ENCODE peak calls at places on chromosomes 4 and X, in seven cellular contexts. One of them, this sample, is unnamed.

GRCh38 chr4:164926301-164926700 is 49.3 kb downstream of the APELA start:
- DNase-seq in MM.1S: no peak
- DNase-seq in fibroblast of the aortic adventitia: peak
- DNase-seq in ovary: no peak
- DNase-seq in cardiac muscle cell: no peak
- DNase-seq in foreskin fibroblast: no peak
- DNase-seq in breast epithelium: no peak
- DNase-seq in this sample: no peak

GRCh38 chrX:47643926-47644325 is 6.4 kb downstream of the ELK1 start:
- DNase-seq in ovary: no peak
- DNase-seq in breast epithelium: no peak
- DNase-seq in MM.1S: peak
- DNase-seq in foreskin fibroblast: peak
- DNase-seq in fibroblast of the aortic adventitia: peak
- DNase-seq in cardiac muscle cell: peak
- DNase-seq in this sample: peak

GRCh38 chrX:44183329-44183728 is 160.1 kb downstream of the EFHC2 start:
- DNase-seq in breast epithelium: no peak
- DNase-seq in cardiac muscle cell: no peak
- DNase-seq in ovary: no peak
- DNase-seq in MM.1S: no peak
- DNase-seq in foreskin fibroblast: no peak
- DNase-seq in fibroblast of the aortic adventitia: no peak
- DNase-seq in this sample: no peak

GRCh38 chr4:8215001-8215427 is 15.9 kb downstream of the SH3TC1 start:
- DNase-seq in fibroblast of the aortic adventitia: peak
- DNase-seq in ovary: no peak
- DNase-seq in MM.1S: no peak
- DNase-seq in cardiac muscle cell: peak
- DNase-seq in breast epithelium: no peak
- DNase-seq in foreskin fibroblast: peak
- DNase-seq in this sample: peak

GRCh38 chr4:38943355-38943754 is 75.7 kb downstream of the FAM114A1 start:
- DNase-seq in foreskin fibroblast: no peak
- DNase-seq in MM.1S: no peak
- DNase-seq in ovary: peak
- DNase-seq in fibroblast of the aortic adventitia: peak
- DNase-seq in cardiac muscle cell: peak
- DNase-seq in breast epithelium: no peak
- DNase-seq in this sample: no peak

GRCh38 chr4:118206627-118207026 is 146.2 kb downstream of the PRSS12 start:
- DNase-seq in ovary: no peak
- DNase-seq in cardiac muscle cell: peak
- DNase-seq in fibroblast of the aortic adventitia: peak
- DNase-seq in MM.1S: no peak
- DNase-seq in breast epithelium: no peak
- DNase-seq in foreskin fibroblast: no peak
- DNase-seq in this sample: no peak

GRCh38 chr4:77072195-77072753 is 3.5 kb downstream of the CCNI start:
- DNase-seq in cardiac muscle cell: no peak
- DNase-seq in breast epithelium: no peak
- DNase-seq in MM.1S: peak
- DNase-seq in ovary: no peak
- DNase-seq in foreskin fibroblast: no peak
- DNase-seq in fibroblast of the aortic adventitia: no peak
- DNase-seq in this sample: no peak

GRCh38 chr4:12861422-12861821 is 622.7 kb downstream of the RAB28 start:
- DNase-seq in fibroblast of the aortic adventitia: no peak
- DNase-seq in ovary: no peak
- DNase-seq in MM.1S: no peak
- DNase-seq in foreskin fibroblast: no peak
- DNase-seq in cardiac muscle cell: no peak
- DNase-seq in breast epithelium: no peak
- DNase-seq in this sample: no peak

GRCh38 chrX:41010188-41010846 is 74.9 kb upstream of the USP9X start:
- DNase-seq in foreskin fibroblast: peak
- DNase-seq in MM.1S: no peak
- DNase-seq in fibroblast of the aortic adventitia: peak
- DNase-seq in ovary: peak
- DNase-seq in cardiac muscle cell: peak
- DNase-seq in breast epithelium: peak
- DNase-seq in this sample: peak

GRCh38 chr4:7398104-7398423 is 36.7 kb downstream of the PSAPL1 start:
- DNase-seq in breast epithelium: peak
- DNase-seq in ovary: no peak
- DNase-seq in foreskin fibroblast: no peak
- DNase-seq in MM.1S: no peak
- DNase-seq in cardiac muscle cell: peak
- DNase-seq in fibroblast of the aortic adventitia: no peak
- DNase-seq in this sample: peak

GRCh38 chr4:141851246-141851891 is 215.0 kb downstream of the IL15 start:
- DNase-seq in fibroblast of the aortic adventitia: peak
- DNase-seq in breast epithelium: no peak
- DNase-seq in cardiac muscle cell: peak
- DNase-seq in MM.1S: no peak
- DNase-seq in ovary: no peak
- DNase-seq in foreskin fibroblast: peak
- DNase-seq in this sample: no peak

GRCh38 chrX:68999931-69000330 is 165.3 kb downstream of the PJA1 start:
- DNase-seq in fibroblast of the aortic adventitia: no peak
- DNase-seq in foreskin fibroblast: no peak
- DNase-seq in breast epithelium: no peak
- DNase-seq in cardiac muscle cell: no peak
- DNase-seq in ovary: no peak
- DNase-seq in MM.1S: no peak
- DNase-seq in this sample: no peak

GRCh38 chr4:164683040-164683439 is 70.9 kb upstream of the SMIM31 start:
- DNase-seq in MM.1S: no peak
- DNase-seq in cardiac muscle cell: no peak
- DNase-seq in ovary: no peak
- DNase-seq in foreskin fibroblast: no peak
- DNase-seq in fibroblast of the aortic adventitia: no peak
- DNase-seq in breast epithelium: no peak
- DNase-seq in this sample: no peak

GRCh38 chrX:9788908-9789307 is 2.7 kb downstream of the SHROOM2 start:
- DNase-seq in MM.1S: no peak
- DNase-seq in breast epithelium: no peak
- DNase-seq in fibroblast of the aortic adventitia: no peak
- DNase-seq in cardiac muscle cell: peak
- DNase-seq in foreskin fibroblast: no peak
- DNase-seq in ovary: peak
- DNase-seq in this sample: no peak

GRCh38 chr4:57154191-57154590 is 44.0 kb upstream of the IGFBP7 start:
- DNase-seq in breast epithelium: no peak
- DNase-seq in fibroblast of the aortic adventitia: no peak
- DNase-seq in cardiac muscle cell: peak
- DNase-seq in ovary: no peak
- DNase-seq in MM.1S: peak
- DNase-seq in foreskin fibroblast: peak
- DNase-seq in this sample: no peak

GRCh38 chrX:150887906-150888465 is 10.5 kb downstream of the CD99L2 start:
- DNase-seq in cardiac muscle cell: no peak
- DNase-seq in MM.1S: no peak
- DNase-seq in fibroblast of the aortic adventitia: peak
- DNase-seq in ovary: no peak
- DNase-seq in foreskin fibroblast: no peak
- DNase-seq in breast epithelium: no peak
- DNase-seq in this sample: no peak

GRCh38 chr4:154084864-154085263 is 296.0 kb upstream of the SFRP2 start:
- DNase-seq in ovary: no peak
- DNase-seq in MM.1S: no peak
- DNase-seq in fibroblast of the aortic adventitia: no peak
- DNase-seq in breast epithelium: no peak
- DNase-seq in foreskin fibroblast: peak
- DNase-seq in cardiac muscle cell: no peak
- DNase-seq in this sample: no peak

GRCh38 chr4:5993063-5993745 is 25.0 kb downstream of the C4orf50 start:
- DNase-seq in MM.1S: no peak
- DNase-seq in fibroblast of the aortic adventitia: no peak
- DNase-seq in foreskin fibroblast: no peak
- DNase-seq in breast epithelium: peak
- DNase-seq in ovary: no peak
- DNase-seq in cardiac muscle cell: no peak
- DNase-seq in this sample: no peak

GRCh38 chr4:89078300-89078699 is 21.3 kb upstream of the FAM13A start:
- DNase-seq in breast epithelium: no peak
- DNase-seq in fibroblast of the aortic adventitia: no peak
- DNase-seq in MM.1S: no peak
- DNase-seq in foreskin fibroblast: no peak
- DNase-seq in cardiac muscle cell: no peak
- DNase-seq in ovary: no peak
- DNase-seq in this sample: no peak

GRCh38 chrX:140836874-140837273 is 127.3 kb downstream of the LINC00632 start:
- DNase-seq in foreskin fibroblast: no peak
- DNase-seq in breast epithelium: no peak
- DNase-seq in ovary: no peak
- DNase-seq in cardiac muscle cell: no peak
- DNase-seq in MM.1S: no peak
- DNase-seq in fibroblast of the aortic adventitia: no peak
- DNase-seq in this sample: no peak

GRCh38 chr4:148283665-148284064 is 158.5 kb downstream of the NR3C2 start:
- DNase-seq in foreskin fibroblast: no peak
- DNase-seq in MM.1S: no peak
- DNase-seq in cardiac muscle cell: no peak
- DNase-seq in ovary: no peak
- DNase-seq in breast epithelium: no peak
- DNase-seq in fibroblast of the aortic adventitia: no peak
- DNase-seq in this sample: no peak

GRCh38 chr4:128590034-128590740 is 219.3 kb upstream of the JADE1 start:
- DNase-seq in fibroblast of the aortic adventitia: no peak
- DNase-seq in foreskin fibroblast: no peak
- DNase-seq in MM.1S: no peak
- DNase-seq in cardiac muscle cell: peak
- DNase-seq in breast epithelium: no peak
- DNase-seq in ovary: no peak
- DNase-seq in this sample: no peak

GRCh38 chrX:123860506-123860840 is 620 bp downstream of the XIAP start:
- DNase-seq in fibroblast of the aortic adventitia: peak
- DNase-seq in breast epithelium: no peak
- DNase-seq in ovary: no peak
- DNase-seq in foreskin fibroblast: no peak
- DNase-seq in cardiac muscle cell: no peak
- DNase-seq in MM.1S: peak
- DNase-seq in this sample: no peak

GRCh38 chrX:49053223-49054072 is 5.4 kb upstream of the CCDC120 start:
- DNase-seq in breast epithelium: no peak
- DNase-seq in MM.1S: peak
- DNase-seq in cardiac muscle cell: peak
- DNase-seq in fibroblast of the aortic adventitia: peak
- DNase-seq in ovary: peak
- DNase-seq in foreskin fibroblast: no peak
- DNase-seq in this sample: peak

GRCh38 chr4:47827339-47828047 is 10.4 kb downstream of the CORIN start:
- DNase-seq in fibroblast of the aortic adventitia: no peak
- DNase-seq in MM.1S: no peak
- DNase-seq in cardiac muscle cell: no peak
- DNase-seq in ovary: no peak
- DNase-seq in breast epithelium: no peak
- DNase-seq in foreskin fibroblast: no peak
- DNase-seq in this sample: no peak

GRCh38 chr4:72701987-72702819 is 133.2 kb upstream of the ADAMTS3 start:
- DNase-seq in MM.1S: peak
- DNase-seq in cardiac muscle cell: peak
- DNase-seq in foreskin fibroblast: peak
- DNase-seq in ovary: peak
- DNase-seq in breast epithelium: no peak
- DNase-seq in fibroblast of the aortic adventitia: peak
- DNase-seq in this sample: no peak

GRCh38 chr4:130359537-130359936 is 1263.6 kb downstream of the C4orf33 start:
- DNase-seq in MM.1S: no peak
- DNase-seq in breast epithelium: no peak
- DNase-seq in foreskin fibroblast: peak
- DNase-seq in fibroblast of the aortic adventitia: peak
- DNase-seq in cardiac muscle cell: peak
- DNase-seq in ovary: no peak
- DNase-seq in this sample: no peak
- TF ChIP-seq CTCF in MM.1S: peak
- TF ChIP-seq CTCF in breast epithelium: no peak
- TF ChIP-seq CTCF in foreskin fibroblast: peak
- TF ChIP-seq CTCF in fibroblast of the aortic adventitia: peak
- TF ChIP-seq CTCF in cardiac muscle cell: peak
- TF ChIP-seq CTCF in ovary: no peak
- TF ChIP-seq CTCF in this sample: no peak

GRCh38 chr4:184568770-184569169 is 80.5 kb downstream of the CASP3 start:
- DNase-seq in cardiac muscle cell: peak
- DNase-seq in MM.1S: peak
- DNase-seq in fibroblast of the aortic adventitia: no peak
- DNase-seq in ovary: no peak
- DNase-seq in breast epithelium: no peak
- DNase-seq in foreskin fibroblast: no peak
- DNase-seq in this sample: no peak
- H3K4me3 ChIP-seq in cardiac muscle cell: no peak
- H3K4me3 ChIP-seq in MM.1S: peak
- H3K4me3 ChIP-seq in fibroblast of the aortic adventitia: no peak
- H3K4me3 ChIP-seq in ovary: no peak
- H3K4me3 ChIP-seq in breast epithelium: no peak
- H3K4me3 ChIP-seq in foreskin fibroblast: no peak
- H3K4me3 ChIP-seq in this sample: no peak

DNA sequence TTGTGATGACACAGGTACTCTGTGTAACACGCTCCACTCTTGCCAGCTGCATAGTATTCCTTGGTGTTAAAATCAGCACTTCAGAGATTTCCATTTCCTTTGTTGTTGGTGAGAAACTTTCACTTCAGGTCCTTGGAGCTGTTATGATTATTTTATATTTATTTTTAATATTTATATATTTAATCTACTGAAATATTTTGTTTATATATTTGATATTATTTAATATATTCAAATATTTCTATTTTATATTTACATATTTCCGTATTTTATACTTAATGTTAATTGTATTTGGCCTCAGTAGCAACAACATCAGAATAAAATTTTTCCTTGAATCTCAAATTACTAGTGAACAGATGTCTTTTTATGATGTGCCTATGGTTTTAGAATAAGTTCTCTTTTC is 225.3 kb downstream of the MAGEB17 start:
- DNase-seq in breast epithelium: no peak
- DNase-seq in fibroblast of the aortic adventitia: no peak
- DNase-seq in MM.1S: no peak
- DNase-seq in cardiac muscle cell: no peak
- DNase-seq in foreskin fibroblast: no peak
- DNase-seq in ovary: no peak
- DNase-seq in this sample: no peak
- TF ChIP-seq CTCF in breast epithelium: no peak
- TF ChIP-seq CTCF in fibroblast of the aortic adventitia: no peak
- TF ChIP-seq CTCF in MM.1S: no peak
- TF ChIP-seq CTCF in cardiac muscle cell: no peak
- TF ChIP-seq CTCF in foreskin fibroblast: no peak
- TF ChIP-seq CTCF in ovary: no peak
- TF ChIP-seq CTCF in this sample: no peak

GRCh38 chrX:22760513-22761057 is 239.2 kb upstream of the DDX53 start:
- DNase-seq in breast epithelium: no peak
- DNase-seq in fibroblast of the aortic adventitia: no peak
- DNase-seq in ovary: no peak
- DNase-seq in cardiac muscle cell: no peak
- DNase-seq in MM.1S: no peak
- DNase-seq in foreskin fibroblast: no peak
- DNase-seq in this sample: no peak
- H3K4me3 ChIP-seq in breast epithelium: no peak
- H3K4me3 ChIP-seq in fibroblast of the aortic adventitia: no peak
- H3K4me3 ChIP-seq in ovary: no peak
- H3K4me3 ChIP-seq in cardiac muscle cell: no peak
- H3K4me3 ChIP-seq in MM.1S: no peak
- H3K4me3 ChIP-seq in foreskin fibroblast: no peak
- H3K4me3 ChIP-seq in this sample: no peak

This sample was measured in ascending aorta.